ENCODE peak calls at places on chromosomes 3 and 15, in eight cellular contexts. One of them, this sample, is unnamed.

GRCh38 chr15:34855893-34856292 is 60.5 kb upstream of the ACTC1 start:
- DNase-seq in sciatic nerve: no peak
- DNase-seq in fibroblast of pulmonary artery: peak; percentile 12
- DNase-seq in activated gamma-delta T cell treated with Interleukin-2 at 50 U/mL for 16 hours: no peak
- DNase-seq in nucleus accumbens: no peak
- DNase-seq in dermis blood vessel endothelial cell: peak; percentile 19
- DNase-seq in CD8-positive, alpha-beta T cell: no peak
- DNase-seq in HAP-1: no peak
- DNase-seq in this sample: no peak

GRCh38 chr3:48548731-48549705 is 7.6 kb downstream of the PFKFB4 start:
- DNase-seq in sciatic nerve: peak; percentile 94
- DNase-seq in fibroblast of pulmonary artery: peak; percentile 86
- DNase-seq in activated gamma-delta T cell treated with Interleukin-2 at 50 U/mL for 16 hours: peak; percentile 87
- DNase-seq in nucleus accumbens: peak; percentile 75
- DNase-seq in dermis blood vessel endothelial cell: peak; percentile 91
- DNase-seq in CD8-positive, alpha-beta T cell: peak; percentile 80
- DNase-seq in HAP-1: peak; percentile 92
- DNase-seq in this sample: peak; percentile 75

GRCh38 chr15:51104512-51104911 is 9.8 kb upstream of the TNFAIP8L3 start:
- DNase-seq in sciatic nerve: no peak
- DNase-seq in fibroblast of pulmonary artery: peak; percentile 82
- DNase-seq in activated gamma-delta T cell treated with Interleukin-2 at 50 U/mL for 16 hours: no peak
- DNase-seq in nucleus accumbens: no peak
- DNase-seq in dermis blood vessel endothelial cell: no peak
- DNase-seq in CD8-positive, alpha-beta T cell: no peak
- DNase-seq in HAP-1: no peak
- DNase-seq in this sample: no peak

GRCh38 chr3:116148881-116149530 is 296.3 kb downstream of the LSAMP start:
- DNase-seq in sciatic nerve: no peak
- DNase-seq in fibroblast of pulmonary artery: peak; percentile 27
- DNase-seq in activated gamma-delta T cell treated with Interleukin-2 at 50 U/mL for 16 hours: no peak
- DNase-seq in nucleus accumbens: no peak
- DNase-seq in dermis blood vessel endothelial cell: no peak
- DNase-seq in CD8-positive, alpha-beta T cell: no peak
- DNase-seq in HAP-1: no peak
- DNase-seq in this sample: no peak

GRCh38 chr15:74958908-74959642 is 2.5 kb upstream of the RPP25 start:
- DNase-seq in sciatic nerve: no peak
- DNase-seq in fibroblast of pulmonary artery: no peak
- DNase-seq in activated gamma-delta T cell treated with Interleukin-2 at 50 U/mL for 16 hours: no peak
- DNase-seq in nucleus accumbens: no peak
- DNase-seq in dermis blood vessel endothelial cell: no peak
- DNase-seq in CD8-positive, alpha-beta T cell: no peak
- DNase-seq in HAP-1: peak; percentile 74
- DNase-seq in this sample: no peak

GRCh38 chr3:140186421-140186920 is 251.5 kb downstream of the CLSTN2 start:
- DNase-seq in sciatic nerve: no peak
- DNase-seq in fibroblast of pulmonary artery: peak; percentile 31
- DNase-seq in activated gamma-delta T cell treated with Interleukin-2 at 50 U/mL for 16 hours: no peak
- DNase-seq in nucleus accumbens: no peak
- DNase-seq in dermis blood vessel endothelial cell: no peak
- DNase-seq in CD8-positive, alpha-beta T cell: no peak
- DNase-seq in HAP-1: no peak
- DNase-seq in this sample: no peak

GRCh38 chr3:195461518-195462307 is 18.9 kb upstream of the ACAP2 start:
- DNase-seq in sciatic nerve: no peak
- DNase-seq in fibroblast of pulmonary artery: no peak
- DNase-seq in activated gamma-delta T cell treated with Interleukin-2 at 50 U/mL for 16 hours: no peak
- DNase-seq in nucleus accumbens: no peak
- DNase-seq in dermis blood vessel endothelial cell: no peak
- DNase-seq in CD8-positive, alpha-beta T cell: no peak
- DNase-seq in HAP-1: no peak
- DNase-seq in this sample: no peak

GRCh38 chr15:31083394-31083790 is 18.1 kb downstream of the TRPM1 start:
- DNase-seq in sciatic nerve: no peak
- DNase-seq in fibroblast of pulmonary artery: no peak
- DNase-seq in activated gamma-delta T cell treated with Interleukin-2 at 50 U/mL for 16 hours: no peak
- DNase-seq in nucleus accumbens: no peak
- DNase-seq in dermis blood vessel endothelial cell: no peak
- DNase-seq in CD8-positive, alpha-beta T cell: no peak
- DNase-seq in HAP-1: no peak
- DNase-seq in this sample: no peak

GRCh38 chr3:190697901-190698300 is 164.6 kb downstream of the GMNC start:
- DNase-seq in sciatic nerve: no peak
- DNase-seq in fibroblast of pulmonary artery: peak; percentile 65
- DNase-seq in activated gamma-delta T cell treated with Interleukin-2 at 50 U/mL for 16 hours: no peak
- DNase-seq in nucleus accumbens: no peak
- DNase-seq in dermis blood vessel endothelial cell: no peak
- DNase-seq in CD8-positive, alpha-beta T cell: no peak
- DNase-seq in HAP-1: no peak
- DNase-seq in this sample: no peak

GRCh38 chr3:23874359-23875120 is 42.2 kb downstream of the NKIRAS1 start:
- DNase-seq in sciatic nerve: no peak
- DNase-seq in fibroblast of pulmonary artery: peak; percentile 52
- DNase-seq in activated gamma-delta T cell treated with Interleukin-2 at 50 U/mL for 16 hours: no peak
- DNase-seq in nucleus accumbens: no peak
- DNase-seq in dermis blood vessel endothelial cell: no peak
- DNase-seq in CD8-positive, alpha-beta T cell: no peak
- DNase-seq in HAP-1: no peak
- DNase-seq in this sample: no peak

GRCh38 chr3:10917176-10917575 is 75.4 kb upstream of the SLC6A1 start:
- DNase-seq in sciatic nerve: no peak
- DNase-seq in fibroblast of pulmonary artery: no peak
- DNase-seq in activated gamma-delta T cell treated with Interleukin-2 at 50 U/mL for 16 hours: no peak
- DNase-seq in nucleus accumbens: no peak
- DNase-seq in dermis blood vessel endothelial cell: no peak
- DNase-seq in CD8-positive, alpha-beta T cell: no peak
- DNase-seq in HAP-1: no peak
- DNase-seq in this sample: no peak

GRCh38 chr15:88479169-88479568 is 11.7 kb downstream of the MRPS11 start:
- DNase-seq in sciatic nerve: no peak
- DNase-seq in fibroblast of pulmonary artery: no peak
- DNase-seq in activated gamma-delta T cell treated with Interleukin-2 at 50 U/mL for 16 hours: no peak
- DNase-seq in nucleus accumbens: no peak
- DNase-seq in dermis blood vessel endothelial cell: no peak
- DNase-seq in CD8-positive, alpha-beta T cell: no peak
- DNase-seq in HAP-1: no peak
- DNase-seq in this sample: no peak

This sample was measured in endothelial cell of umbilical vein.